ENCODE peak calls at places on chromosomes 12 and 14, in four cellular contexts. One of them, this sample, is unnamed. For H3K4me1, the result is how much of the 10 kb centered on the place peaks cover.

GRCh38 chr12:87094356-87094755 is 838.2 kb upstream of the MGAT4C start:
- DNase-seq in K562: no peak
- DNase-seq in Panc1: no peak
- DNase-seq in HepG2: no peak
- DNase-seq in this sample: no peak

GRCh38 chr12:97181571-97182265 is 274.7 kb downstream of the NEDD1 start:
- DNase-seq in HepG2: no peak
- DNase-seq in Panc1: no peak
- DNase-seq in K562: no peak
- DNase-seq in this sample: no peak

GRCh38 chr14:21631084-21631483 is 3.7 kb downstream of the OR10G2 start:
- DNase-seq in Panc1: no peak
- DNase-seq in HepG2: no peak
- DNase-seq in K562: no peak
- DNase-seq in this sample: no peak

GRCh38 chr14:72614891-72615410 is 278.9 kb downstream of the DPF3 start:
- DNase-seq in Panc1: no peak
- DNase-seq in K562: no peak
- DNase-seq in HepG2: no peak
- DNase-seq in this sample: no peak

GRCh38 chr12:3550839-3551238 is 59.8 kb downstream of the PRMT8 start:
- DNase-seq in HepG2: no peak
- DNase-seq in K562: no peak
- DNase-seq in Panc1: no peak
- DNase-seq in this sample: no peak

GRCh38 chr14:105168496-105168978 is at the start of gene JAG2:
- DNase-seq in K562: no peak
- DNase-seq in Panc1: no peak
- DNase-seq in HepG2: no peak
- DNase-seq in this sample: no peak

GRCh38 chr14:52080817-52081755 is 12.2 kb upstream of the NID2 start:
- DNase-seq in K562: no peak
- DNase-seq in HepG2: peak
- DNase-seq in Panc1: peak
- DNase-seq in this sample: peak

GRCh38 chr14:64387232-64387737 is 868 bp upstream of the MTHFD1 start:
- DNase-seq in Panc1: no peak
- DNase-seq in HepG2: peak
- DNase-seq in K562: peak
- DNase-seq in this sample: no peak

GRCh38 chr12:130192667-130193345 is 30.5 kb downstream of the FZD10 start:
- DNase-seq in HepG2: peak
- DNase-seq in K562: no peak
- DNase-seq in Panc1: no peak
- DNase-seq in this sample: no peak

GRCh38 chr12:46557539-46558373 is 185.2 kb upstream of the SLC38A2 start:
- DNase-seq in K562: no peak
- DNase-seq in Panc1: no peak
- DNase-seq in HepG2: no peak
- DNase-seq in this sample: no peak

GRCh38 chr12:32302218-32302826 is 97.0 kb upstream of the FGD4 start:
- DNase-seq in HepG2: peak
- DNase-seq in Panc1: peak
- DNase-seq in K562: peak
- DNase-seq in this sample: peak

GRCh38 chr14:59038746-59039145 is 149.7 kb upstream of the DAAM1 start:
- DNase-seq in HepG2: no peak
- DNase-seq in K562: no peak
- DNase-seq in Panc1: no peak
- DNase-seq in this sample: no peak

GRCh38 chr14:103391048-103391447 is 5.8 kb downstream of the MARK3 start:
- DNase-seq in HepG2: peak
- DNase-seq in K562: no peak
- DNase-seq in Panc1: no peak
- DNase-seq in this sample: peak

GRCh38 chr14:69038449-69039286 is 59.6 kb upstream of the ACTN1 start:
- DNase-seq in Panc1: no peak
- DNase-seq in K562: no peak
- DNase-seq in HepG2: no peak
- DNase-seq in this sample: no peak

GRCh38 chr12:62919827-62920226 is 15.1 kb downstream of the PPM1H start:
- DNase-seq in Panc1: no peak
- DNase-seq in K562: no peak
- DNase-seq in HepG2: no peak
- DNase-seq in this sample: no peak

GRCh38 chr14:102233081-102233480 is 71.9 kb downstream of the MOK start:
- DNase-seq in Panc1: no peak
- DNase-seq in HepG2: no peak
- DNase-seq in K562: no peak
- DNase-seq in this sample: no peak

GRCh38 chr12:132389526-132390286 is 60.3 kb upstream of the GALNT9 start:
- DNase-seq in K562: no peak
- DNase-seq in HepG2: no peak
- DNase-seq in Panc1: no peak
- DNase-seq in this sample: no peak

GRCh38 chr14:62914025-62914424 is 131.2 kb downstream of the KCNH5 start:
- DNase-seq in K562: no peak
- DNase-seq in Panc1: no peak
- DNase-seq in HepG2: no peak
- DNase-seq in this sample: no peak

GRCh38 chr14:92417759-92418158 is 94.8 kb downstream of the SLC24A4 start:
- DNase-seq in HepG2: no peak
- DNase-seq in K562: no peak
- DNase-seq in Panc1: no peak
- DNase-seq in this sample: no peak

GRCh38 chr12:108704527-108704926 is 26.8 kb downstream of the CORO1C start:
- DNase-seq in K562: no peak
- DNase-seq in HepG2: no peak
- DNase-seq in Panc1: no peak
- DNase-seq in this sample: no peak
- H3K4me1 ChIP-seq in K562: under half
- H3K4me1 ChIP-seq in HepG2: under half
- H3K4me1 ChIP-seq in Panc1: under half
- H3K4me1 ChIP-seq in this sample: under half

GRCh38 chr12:76318773-76319594 is 29.2 kb downstream of the BBS10 start:
- DNase-seq in HepG2: no peak
- DNase-seq in Panc1: no peak
- DNase-seq in K562: no peak
- DNase-seq in this sample: no peak
- H3K4me3 ChIP-seq in HepG2: no peak
- H3K4me3 ChIP-seq in Panc1: no peak
- H3K4me3 ChIP-seq in K562: no peak
- H3K4me3 ChIP-seq in this sample: no peak

GRCh38 chr14:66595394-66595793 is 87.4 kb downstream of the GPHN start:
- DNase-seq in Panc1: no peak
- DNase-seq in HepG2: no peak
- DNase-seq in K562: no peak
- DNase-seq in this sample: no peak

GRCh38 chr14:66603945-66604344 is 96.0 kb downstream of the GPHN start:
- DNase-seq in Panc1: no peak
- DNase-seq in K562: no peak
- DNase-seq in HepG2: no peak
- DNase-seq in this sample: no peak

GRCh38 chr14:66596241-66596985 is 88.5 kb downstream of the GPHN start:
- DNase-seq in Panc1: no peak
- DNase-seq in HepG2: no peak
- DNase-seq in K562: no peak
- DNase-seq in this sample: no peak

GRCh38 chr14:66601932-66602578 is 94.1 kb downstream of the GPHN start:
- DNase-seq in K562: no peak
- DNase-seq in Panc1: no peak
- DNase-seq in HepG2: no peak
- DNase-seq in this sample: no peak

GRCh38 chr14:66600416-66600815 is 92.5 kb downstream of the GPHN start:
- DNase-seq in Panc1: no peak
- DNase-seq in HepG2: no peak
- DNase-seq in K562: no peak
- DNase-seq in this sample: no peak
- TF ChIP-seq TCF7L2 in Panc1: no peak
- TF ChIP-seq TCF7L2 in HepG2: no peak
- TF ChIP-seq TCF7L2 in K562: no peak
- TF ChIP-seq TCF7L2 in this sample: no peak

DNA sequence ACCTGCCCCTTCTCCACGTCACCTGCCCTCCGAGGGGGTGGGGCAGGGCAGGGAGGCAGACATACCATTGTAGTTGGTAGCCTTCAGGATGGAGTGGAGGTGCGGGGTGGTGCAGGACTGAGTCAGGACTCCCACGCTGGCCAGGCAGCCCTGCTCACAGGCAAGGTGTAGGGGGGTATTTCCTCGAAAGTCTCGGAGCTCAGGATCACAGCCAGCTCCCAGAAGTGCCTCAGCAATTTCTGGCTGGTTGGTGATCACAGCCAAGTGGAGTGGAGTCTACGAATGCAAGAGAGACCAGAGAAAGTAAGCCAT is 1.5 kb downstream of the NFKBIA start:
- DNase-seq in HepG2: no peak
- DNase-seq in Panc1: no peak
- DNase-seq in K562: peak
- DNase-seq in this sample: no peak
- H3K4me1 ChIP-seq in HepG2: half or more
- H3K4me1 ChIP-seq in Panc1: half or more
- H3K4me1 ChIP-seq in K562: under half
- H3K4me1 ChIP-seq in this sample: under half

DNA sequence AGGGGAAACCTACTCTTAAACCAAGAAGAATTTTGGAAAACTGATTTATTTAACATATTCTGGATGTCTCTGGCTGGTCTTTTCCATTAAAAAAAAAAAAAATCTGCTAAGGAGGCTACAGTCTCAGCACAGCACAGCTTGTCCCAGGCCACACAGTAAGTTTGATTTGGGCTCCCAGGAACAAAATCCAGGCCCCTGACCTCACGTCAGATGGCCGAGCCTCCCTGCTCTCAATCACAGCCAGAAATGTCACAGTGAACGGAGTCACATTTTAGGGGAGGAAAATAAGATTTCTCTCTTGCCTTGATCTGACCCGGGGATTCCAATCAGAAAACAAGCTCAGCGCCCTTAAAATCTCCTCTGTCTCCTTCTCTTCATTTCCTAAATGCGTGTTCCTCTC is 72.9 kb upstream of the TBX5 start:
- DNase-seq in HepG2: no peak
- DNase-seq in K562: no peak
- DNase-seq in Panc1: no peak
- DNase-seq in this sample: no peak
- H3K4me3 ChIP-seq in HepG2: no peak
- H3K4me3 ChIP-seq in K562: no peak
- H3K4me3 ChIP-seq in Panc1: no peak
- H3K4me3 ChIP-seq in this sample: no peak

GRCh38 chr12:27671865-27672264 is 24.4 kb upstream of the REP15 start:
- DNase-seq in HepG2: no peak
- DNase-seq in Panc1: no peak
- DNase-seq in K562: no peak
- DNase-seq in this sample: no peak
- TF ChIP-seq TCF7L2 in HepG2: no peak
- TF ChIP-seq TCF7L2 in Panc1: no peak
- TF ChIP-seq TCF7L2 in K562: no peak
- TF ChIP-seq TCF7L2 in this sample: no peak

DNA sequence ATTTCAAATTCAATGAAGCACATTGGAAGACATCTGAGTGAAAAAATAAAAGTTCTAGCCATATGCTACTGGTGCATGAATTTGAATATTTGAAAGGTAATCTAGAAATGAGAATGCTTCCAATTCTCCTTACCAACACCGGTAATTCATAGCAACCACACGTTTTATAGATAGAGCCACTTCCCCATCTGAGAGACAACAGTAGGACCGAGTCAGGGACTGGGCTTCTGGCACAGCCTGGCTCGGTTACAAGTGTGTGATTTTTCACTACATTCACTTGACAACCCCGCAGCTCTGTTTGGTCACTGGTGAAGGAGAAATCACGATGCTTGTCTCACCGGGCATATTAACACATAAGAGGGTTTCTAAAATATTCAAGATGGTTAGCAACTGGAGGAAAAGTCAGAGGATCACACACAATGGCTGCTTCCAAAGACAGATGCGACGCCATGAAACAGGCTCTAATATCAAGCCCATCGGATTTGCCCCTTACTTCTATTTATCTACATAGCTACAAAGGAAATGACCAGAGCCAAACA is 86.5 kb upstream of the FOXN3 start:
- DNase-seq in HepG2: no peak
- DNase-seq in K562: no peak
- DNase-seq in Panc1: no peak
- DNase-seq in this sample: no peak
- H3K4me1 ChIP-seq in HepG2: under half
- H3K4me1 ChIP-seq in K562: under half
- H3K4me1 ChIP-seq in Panc1: under half
- H3K4me1 ChIP-seq in this sample: under half

This sample was measured in HCT116.